ENCODE peak calls at places on chromosomes 6 and 20, in seven cellular contexts. T is sigmoid colon, N is brain microvascular endothelial cell, Y is activated B cell treated with CpG ODN at 0.5 μM for 24 hours, B is left lung, R is mucosa of descending colon, G is HL-60. M is an unnamed sample.
A peak's percentile ranks its signal among the peaks of the same experiment; 100 is the strongest.

GRCh38 chr20:18031050-18031449 is 26.7 kb downstream of the OVOL2 start:
- DNase-seq in B (no peak), G (no peak), N (no peak), Y (no peak), R (no peak), T (no peak), M (no peak)

GRCh38 chr6:158642097-158642601 is 2.4 kb downstream of the DYNLT1 start:
- DNase-seq in Y (no peak), G (no peak), R (no peak), N (peak; percentile 60), B (peak; percentile 51), T (peak; percentile 62), M (no peak)

GRCh38 chr6:158972241-158973233 is 27.5 kb downstream of the RSPH3 start:
- DNase-seq in T (no peak), G (no peak), Y (no peak), B (no peak), R (peak; percentile 17), N (peak; percentile 25), M (no peak)

GRCh38 chr6:144104898-144105487 is 9.6 kb upstream of the SF3B5 start:
- DNase-seq in B (no peak), G (peak; percentile 70), Y (no peak), R (peak; percentile 83), N (peak; percentile 69), T (no peak), M (no peak)

GRCh38 chr6:56693246-56693607 is 50.5 kb upstream of the DST start:
- DNase-seq in T (peak; percentile 94), G (no peak), B (no peak), N (peak; percentile 79), R (peak; percentile 92), Y (no peak), M (no peak)

GRCh38 chr6:11804706-11805105 is 26.1 kb upstream of the ADTRP start:
- DNase-seq in R (no peak), N (peak; percentile 28), B (no peak), T (no peak), Y (no peak), G (no peak), M (no peak)

GRCh38 chr20:45629496-45630100 is at the start of gene WFDC10A:
- DNase-seq in Y (no peak), N (peak; percentile 43), R (peak; percentile 57), B (no peak), G (peak; percentile 71), T (no peak), M (no peak)

GRCh38 chr6:85580878-85581267 is 12.8 kb downstream of the SNX14 start:
- DNase-seq in Y (no peak), N (peak; percentile 74), R (no peak), T (no peak), G (no peak), B (no peak), M (no peak)

GRCh38 chr20:50381771-50382593 is 128.2 kb upstream of the PTPN1 start:
- DNase-seq in G (peak; percentile 62), Y (no peak), B (no peak), N (no peak), T (no peak), R (peak; percentile 73), M (no peak)

GRCh38 chr6:137475103-137475502 is 19.1 kb downstream of the OLIG3 start:
- DNase-seq in T (no peak), N (no peak), G (no peak), B (no peak), Y (no peak), R (no peak), M (no peak)
- TF ChIP-seq CTCF in T (no peak), N (peak; percentile 25), G (no peak), B (no peak), Y (no peak), R (no peak), M (peak; percentile 32)

GRCh38 chr6:136582702-136583471 is 32.7 kb upstream of the MAP7 start:
- DNase-seq in N (peak; percentile 54), B (no peak), Y (no peak), R (no peak), T (no peak), G (no peak), M (no peak)
- TF ChIP-seq CTCF in N (peak; percentile 39), B (peak; percentile 31), Y (no peak), R (peak; percentile 17), T (peak; percentile 44), G (peak; percentile 15), M (peak; percentile 63)

GRCh38 chr6:41548098-41548840 is 2.1 kb downstream of the FOXP4 start:
- DNase-seq in N (no peak), T (no peak), R (no peak), Y (peak; percentile 54), B (no peak), G (peak; percentile 13), M (no peak)
- TF ChIP-seq CTCF in N (no peak), T (no peak), R (no peak), Y (no peak), B (no peak), G (no peak), M (no peak)

GRCh38 chr6:119078449-119079287 is at the start of gene FAM184A:
- DNase-seq in Y (peak; percentile 61), B (peak; percentile 89), G (peak; percentile 25), T (peak; percentile 82), N (peak; percentile 19), R (peak; percentile 55), M (peak; percentile 77)

GRCh38 chr6:119079288-119079809 is 885 bp upstream of the FAM184A start:
- DNase-seq in T (no peak), G (no peak), R (peak; percentile 14), B (no peak), N (peak; percentile 54), Y (no peak), M (no peak)

GRCh38 chr6:119076173-119076965 is 2.1 kb downstream of the FAM184A start:
- DNase-seq in B (no peak), N (no peak), T (no peak), R (no peak), G (no peak), Y (no peak), M (no peak)

GRCh38 chr6:119076966-119077642 is 1.4 kb downstream of the FAM184A start:
- DNase-seq in Y (no peak), R (no peak), N (no peak), G (no peak), B (no peak), T (no peak), M (no peak)

DNA sequence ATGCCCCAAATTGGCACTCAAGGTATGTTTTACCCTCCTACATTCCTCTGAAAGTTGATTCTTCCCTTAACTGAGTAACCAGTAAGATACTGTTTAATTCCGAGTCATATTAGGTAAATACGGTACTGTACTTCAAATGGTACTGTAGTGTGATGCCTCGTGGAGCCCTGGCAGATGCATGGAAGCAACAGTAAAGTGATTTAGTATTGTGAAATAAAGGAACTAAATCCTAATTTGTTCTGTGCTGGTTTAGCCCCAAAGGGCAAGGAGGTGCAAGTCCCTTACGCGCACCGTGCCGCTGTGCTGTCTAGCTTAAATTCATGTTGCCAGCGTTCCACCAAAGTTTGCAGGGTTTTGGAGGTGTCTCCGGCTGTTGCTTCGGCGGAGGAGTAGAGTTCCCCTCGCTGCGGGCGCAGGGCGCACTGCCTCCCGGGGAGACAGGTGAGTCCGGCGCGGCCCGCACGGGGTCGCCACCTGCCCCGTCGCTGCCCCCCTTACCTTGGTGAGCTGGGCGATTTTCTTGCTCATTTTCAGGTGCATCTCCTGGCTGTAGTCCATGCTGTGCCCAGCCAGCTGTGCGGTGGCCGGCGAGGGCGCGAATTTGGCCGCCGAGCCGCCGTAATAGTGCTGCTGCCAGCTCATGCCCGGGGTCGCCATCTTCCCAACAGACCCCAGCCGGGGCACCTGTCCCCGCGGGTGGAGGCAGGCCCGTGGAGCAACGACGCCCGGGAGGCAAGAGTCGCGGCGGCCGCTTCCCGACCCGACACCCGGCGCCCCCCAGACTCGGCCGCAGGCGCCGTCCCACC is 618 bp downstream of the FAM184A start:
- DNase-seq in N (no peak), R (peak; percentile 25), G (no peak), B (peak; percentile 84), T (peak; percentile 71), Y (peak; percentile 27), M (peak; percentile 63)
- TF ChIP-seq CTCF in N (no peak), R (no peak), G (no peak), B (no peak), T (peak; percentile 3), Y (no peak), M (peak; percentile 68)

GRCh38 chr6:10332121-10332520 is 82.8 kb downstream of the TFAP2A start:
- DNase-seq in R (no peak), T (no peak), G (no peak), Y (no peak), N (no peak), B (no peak), M (no peak)

GRCh38 chr6:10331336-10331735 is 83.5 kb downstream of the TFAP2A start:
- DNase-seq in T (no peak), B (no peak), G (no peak), Y (no peak), R (no peak), N (no peak), M (no peak)

GRCh38 chr6:10330515-10330914 is 84.4 kb downstream of the TFAP2A start:
- DNase-seq in N (no peak), Y (no peak), G (no peak), R (no peak), T (no peak), B (no peak), M (no peak)
- TF ChIP-seq CTCF in N (no peak), Y (no peak), G (no peak), R (no peak), T (no peak), B (no peak), M (no peak)

GRCh38 chr6:150266309-150266708 is 102.5 kb upstream of the IYD start:
- DNase-seq in B (no peak), N (no peak), R (no peak), T (no peak), G (no peak), Y (no peak), M (no peak)

GRCh38 chr6:150269130-150269856 is 99.5 kb upstream of the IYD start:
- DNase-seq in Y (no peak), B (no peak), T (no peak), G (no peak), R (no peak), N (no peak), M (no peak)

GRCh38 chr6:150269857-150270223 is 99.0 kb upstream of the IYD start:
- DNase-seq in G (no peak), R (no peak), T (no peak), B (no peak), Y (no peak), N (no peak), M (no peak)

GRCh38 chr6:150266963-150267685 is 101.7 kb upstream of the IYD start:
- DNase-seq in B (no peak), R (no peak), T (no peak), Y (no peak), N (peak; percentile 7), G (no peak), M (no peak)

GRCh38 chr6:150267686-150268561 is 100.9 kb upstream of the IYD start:
- DNase-seq in T (no peak), B (no peak), N (peak; percentile 88), R (no peak), Y (no peak), G (no peak), M (no peak)
- TF ChIP-seq CTCF in T (no peak), B (no peak), N (no peak), R (no peak), Y (no peak), G (no peak), M (no peak)